ENCODE peak calls at places on chromosomes 16 and 17, in ten cellular contexts. V is A549; D is CD8-positive, alpha-beta memory T cell; L is OCI-LY7; I is upper lobe of right lung; J is mesenchymal stem cell; B is left ventricle myocardium inferior; U is mammary epithelial cell; H is kidney; C is gastrocnemius medialis. Q is an unnamed sample. For H3K9me3, the result is how much of the 10 kb centered on the place peaks cover.

GRCh38 chr16:27425961-27426360 is 24.0 kb downstream of the IL21R start:
- DNase-seq in L (no peak), D (no peak), I (no peak), C (no peak), U (no peak), B (no peak), H (no peak), J (no peak), V (no peak), Q (no peak)

GRCh38 chr17:10031102-10031501 is 126.0 kb upstream of the RCVRN start:
- DNase-seq in V (no peak), U (no peak), L (no peak), I (no peak), C (no peak), B (no peak), D (no peak), J (no peak), H (no peak), Q (no peak)

GRCh38 chr17:82215972-82216300 is 3.3 kb upstream of the CCDC57 start:
- DNase-seq in B (no peak), V (no peak), H (no peak), J (no peak), C (no peak), D (no peak), L (no peak), I (no peak), U (no peak), Q (no peak)

GRCh38 chr17:19238167-19238505 is 970 bp downstream of the EPN2 start:
- DNase-seq in I (peak), U (peak), D (no peak), J (peak), L (peak), V (peak), C (no peak), H (peak), B (peak), Q (no peak)

GRCh38 chr16:10579965-10580918 is at the start of gene EMP2:
- DNase-seq in V (peak), J (peak), C (peak), B (peak), D (no peak), L (no peak), U (peak), H (peak), I (peak), Q (no peak)

GRCh38 chr17:69857412-69857835 is 217.6 kb upstream of the KCNJ16 start:
- DNase-seq in J (peak), U (peak), C (no peak), L (no peak), I (no peak), B (no peak), V (peak), H (no peak), D (no peak), Q (no peak)

GRCh38 chr16:57764341-57765159 is 29.0 kb downstream of the KATNB1 start:
- DNase-seq in B (no peak), V (peak), D (peak), U (peak), J (peak), H (peak), L (peak), I (no peak), C (no peak), Q (peak)

GRCh38 chr17:22123536-22124281 is 431.4 kb downstream of the KCNJ18 start:
- DNase-seq in L (no peak), B (no peak), D (no peak), H (no peak), J (no peak), I (no peak), V (no peak), U (no peak), C (no peak), Q (no peak)

GRCh38 chr17:63740464-63741181 is 976 bp downstream of the STRADA start:
- DNase-seq in H (no peak), D (no peak), C (no peak), L (peak), J (no peak), V (no peak), U (peak), I (no peak), B (no peak), Q (no peak)

GRCh38 chr16:56932588-56933265 is 785 bp downstream of the HERPUD1 start:
- DNase-seq in V (peak), J (peak), I (peak), H (peak), U (peak), D (peak), C (peak), L (peak), B (peak), Q (peak)

GRCh38 chr17:47621293-47622178 is 28.2 kb upstream of the KPNB1 start:
- DNase-seq in V (peak), U (peak), B (no peak), C (peak), D (no peak), I (no peak), L (no peak), H (peak), J (peak), Q (no peak)

GRCh38 chr17:81607431-81607830 is 29.5 kb downstream of the NPLOC4 start:
- DNase-seq in H (no peak), D (no peak), V (no peak), C (no peak), B (no peak), J (no peak), L (no peak), I (no peak), U (no peak), Q (no peak)

GRCh38 chr16:85129846-85130706 is 17.8 kb upstream of the CIBAR2 start:
- DNase-seq in B (no peak), D (no peak), H (no peak), C (no peak), V (no peak), L (no peak), J (peak), U (no peak), I (no peak), Q (no peak)

GRCh38 chr16:1164975-1165374 is 12.1 kb downstream of the CACNA1H start:
- DNase-seq in C (no peak), V (no peak), J (no peak), B (no peak), L (no peak), D (no peak), U (no peak), I (no peak), H (no peak), Q (no peak)

GRCh38 chr17:13346996-13347762 is 254.6 kb downstream of the HS3ST3A1 start:
- DNase-seq in H (no peak), I (no peak), D (no peak), L (no peak), B (no peak), J (peak), U (peak), C (no peak), V (peak), Q (no peak)

GRCh38 chr16:58051296-58051695 is 25.7 kb downstream of the MMP15 start:
- DNase-seq in B (no peak), U (no peak), D (no peak), H (no peak), V (no peak), L (no peak), I (no peak), J (no peak), C (no peak), Q (no peak)

GRCh38 chr16:87412371-87412995 is 20.3 kb downstream of the MAP1LC3B start:
- DNase-seq in B (peak), U (no peak), J (no peak), C (no peak), L (no peak), V (no peak), D (no peak), H (no peak), I (no peak), Q (no peak)

GRCh38 chr17:45171338-45172231 is 9.9 kb downstream of the HEXIM2 start:
- DNase-seq in H (peak), J (no peak), B (no peak), V (peak), C (peak), I (peak), L (no peak), D (no peak), U (peak), Q (no peak)

GRCh38 chr17:17938388-17939107 is 33.7 kb downstream of the TOM1L2 start:
- DNase-seq in V (no peak), B (no peak), D (no peak), J (no peak), L (no peak), H (no peak), U (peak), C (no peak), I (no peak), Q (no peak)

GRCh38 chr17:71035226-71035625 is 865.9 kb downstream of the KCNJ2 start:
- DNase-seq in L (no peak), H (no peak), J (no peak), D (no peak), V (no peak), C (no peak), U (no peak), I (no peak), B (no peak), Q (no peak)

GRCh38 chr17:60939318-60939717 is 261.7 kb downstream of the BCAS3 start:
- DNase-seq in D (no peak), L (no peak), B (no peak), I (no peak), U (no peak), H (no peak), V (no peak), J (no peak), C (no peak), Q (no peak)

GRCh38 chr17:66483946-66484345 is 181.5 kb downstream of the PRKCA start:
- DNase-seq in U (no peak), V (no peak), C (no peak), I (no peak), D (no peak), J (no peak), H (no peak), L (no peak), B (no peak), Q (no peak)

GRCh38 chr16:50909831-50910697 is 168.2 kb downstream of the CYLD start:
- DNase-seq in D (no peak), U (no peak), H (no peak), V (no peak), I (no peak), L (no peak), B (no peak), J (no peak), C (no peak), Q (no peak)

GRCh38 chr17:42009170-42009569 is 8.1 kb downstream of the DNAJC7 start:
- DNase-seq in H (no peak), B (no peak), L (peak), C (no peak), J (no peak), I (no peak), U (no peak), D (no peak), V (peak), Q (no peak)

GRCh38 chr16:19696312-19696711 is 21.7 kb downstream of the KNOP1 start:
- DNase-seq in J (peak), I (peak), D (peak), B (peak), V (peak), H (peak), L (no peak), U (peak), C (peak), Q (peak)
- H3K27ac ChIP-seq in J (no peak), I (peak), D (no peak), B (peak), V (peak), H (peak), L (no peak), U (no peak), C (peak), Q (peak)

DNA sequence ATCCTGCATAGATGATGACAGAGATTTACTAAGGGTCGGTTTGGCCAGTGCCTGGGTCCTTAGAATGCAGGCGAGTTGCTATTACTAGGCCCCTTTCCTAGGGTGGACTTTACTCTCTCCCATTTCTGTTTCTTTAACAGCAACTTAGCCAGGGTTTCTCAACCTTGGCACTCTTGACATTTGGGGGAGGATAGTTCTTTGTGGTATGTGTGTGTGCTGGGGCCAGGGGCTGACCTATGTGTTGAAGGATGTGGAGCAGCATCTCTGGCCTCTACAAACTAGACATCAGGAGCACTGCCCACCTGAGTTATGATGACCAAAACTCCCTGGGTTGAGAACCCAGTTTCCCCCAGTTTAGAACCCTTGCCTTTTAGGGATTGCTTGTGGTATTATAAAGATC is 238.9 kb upstream of the MAF start:
- DNase-seq in U (no peak), L (no peak), D (no peak), J (no peak), I (no peak), B (no peak), C (no peak), V (no peak), H (no peak), Q (no peak)
- H3K9me3 ChIP-seq in U (under half), L (under half), D (under half), J (under half), I (under half), B (under half), C (under half), V (under half), H (under half), Q (under half)

GRCh38 chr16:64731891-64732290 is 390.0 kb downstream of the CDH11 start:
- DNase-seq in D (no peak), J (no peak), L (no peak), U (no peak), I (no peak), C (no peak), V (no peak), B (no peak), H (no peak), Q (no peak)

GRCh38 chr16:64724339-64724738 is 397.5 kb downstream of the CDH11 start:
- DNase-seq in U (no peak), B (no peak), I (no peak), V (no peak), L (no peak), J (no peak), D (no peak), H (no peak), C (no peak), Q (no peak)

GRCh38 chr16:64730261-64730660 is 391.6 kb downstream of the CDH11 start:
- DNase-seq in H (no peak), J (no peak), U (no peak), L (no peak), I (no peak), V (no peak), B (no peak), C (no peak), D (no peak), Q (no peak)
- H3K27ac ChIP-seq in H (no peak), J (no peak), U (no peak), L (no peak), I (no peak), V (no peak), B (no peak), C (no peak), D (no peak), Q (no peak)

DNA sequence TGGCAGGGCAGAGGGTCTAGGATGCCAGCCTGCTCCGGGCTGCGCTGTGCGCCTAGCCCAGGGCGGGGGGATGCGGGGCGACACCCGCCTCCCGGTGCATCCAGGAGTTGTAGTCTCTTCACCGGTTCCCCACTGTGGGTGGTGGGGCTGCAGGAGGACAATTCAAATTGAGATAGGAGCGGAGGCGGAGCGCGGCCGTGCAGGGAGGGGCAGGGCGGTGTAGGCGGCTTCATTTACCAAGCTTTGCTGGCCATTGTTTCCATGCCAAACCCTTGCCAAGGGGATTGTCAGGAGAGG is 2047.4 kb downstream of the TP53TG3F start:
- DNase-seq in H (no peak), V (no peak), J (no peak), D (no peak), U (no peak), C (no peak), I (no peak), B (no peak), L (no peak), Q (no peak)
- H3K9me3 ChIP-seq in H (under half), V (under half), J (under half), D (under half), U (under half), C (under half), I (under half), B (under half), L (under half), Q (under half)

DNA sequence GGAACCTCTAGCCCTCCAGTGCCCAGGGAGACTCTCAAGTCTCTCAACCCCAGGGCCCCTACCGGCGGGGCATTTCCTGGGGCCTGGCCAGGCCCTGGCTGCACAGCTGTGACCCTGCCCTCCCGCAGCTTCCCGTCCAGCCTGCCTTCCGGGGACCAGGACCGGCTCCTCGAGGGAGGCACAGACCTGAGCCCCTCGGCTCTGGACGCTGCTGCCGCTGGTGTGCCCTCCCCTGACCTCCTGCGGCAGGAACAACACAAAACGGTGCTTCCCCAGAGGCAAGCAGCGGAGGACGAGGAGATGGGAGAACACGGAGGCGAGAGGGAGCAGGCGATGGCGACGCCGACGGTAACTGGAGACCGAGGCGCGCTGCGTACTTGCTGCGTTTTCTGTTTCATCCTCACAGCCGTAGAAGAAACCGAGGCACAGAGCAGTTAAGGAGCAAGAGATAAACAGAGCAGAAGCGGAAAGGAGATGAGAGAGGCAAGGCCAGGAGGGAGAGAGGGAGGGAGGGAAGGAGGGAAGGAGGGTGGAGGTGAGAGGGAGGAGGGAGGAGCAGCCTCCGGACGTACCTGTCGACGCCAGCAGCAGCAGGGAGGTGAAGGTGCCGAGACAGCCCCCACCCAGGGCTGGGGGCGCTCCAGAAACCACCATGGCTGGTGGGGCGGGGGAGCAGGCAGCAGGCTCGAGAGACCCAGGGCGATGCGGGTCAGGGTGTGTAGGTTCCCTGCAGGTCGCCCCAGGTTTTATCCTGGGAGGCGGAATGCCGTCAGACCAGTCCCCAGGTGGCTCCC is at the start of gene PRSS22:
- DNase-seq in C (no peak), D (no peak), B (no peak), V (no peak), J (peak), L (no peak), H (peak), U (peak), I (peak), Q (no peak)
- H3K27ac ChIP-seq in C (no peak), D (no peak), B (no peak), V (peak), J (no peak), L (no peak), H (peak), U (peak), I (peak), Q (no peak)

DNA sequence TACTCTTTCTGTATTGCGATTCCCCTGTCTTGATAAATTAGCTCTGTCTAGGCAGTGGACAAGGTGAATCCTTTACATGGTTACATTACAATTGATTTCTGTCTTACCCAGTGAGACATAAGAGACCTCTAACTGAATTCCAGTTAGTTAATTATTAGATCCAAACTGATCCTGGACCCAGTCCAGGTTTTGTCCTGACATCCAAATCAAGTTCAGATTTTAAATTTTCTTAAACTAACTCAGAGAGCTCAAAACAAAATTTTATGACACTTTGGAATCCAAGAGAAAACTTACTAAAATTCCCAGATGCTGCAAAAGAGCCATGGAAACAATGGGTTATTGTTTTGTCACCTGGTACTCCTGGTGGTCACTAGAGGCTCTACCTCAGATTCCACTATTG is 2166.6 kb downstream of the TP53TG3F start:
- DNase-seq in B (no peak), I (no peak), V (no peak), H (no peak), D (no peak), U (no peak), J (no peak), C (no peak), L (no peak), Q (no peak)
- H3K9me3 ChIP-seq in B (under half), I (under half), V (under half), H (under half), D (under half), U (under half), J (under half), C (under half), L (under half), Q (under half)

GRCh38 chr17:37710344-37710886 is 34.4 kb downstream of the HNF1B start:
- DNase-seq in L (peak), D (no peak), J (peak), V (peak), H (peak), B (no peak), I (peak), U (no peak), C (no peak), Q (no peak)

GRCh38 chr17:37713624-37714023 is 31.2 kb downstream of the HNF1B start:
- DNase-seq in V (no peak), C (no peak), D (no peak), L (no peak), U (no peak), J (no peak), I (peak), B (no peak), H (no peak), Q (no peak)

GRCh38 chr17:37708616-37709212 is 36.1 kb downstream of the HNF1B start:
- DNase-seq in J (peak), C (no peak), B (no peak), L (no peak), I (no peak), U (peak), D (no peak), V (peak), H (peak), Q (no peak)

GRCh38 chr17:37713028-37713431 is 31.8 kb downstream of the HNF1B start:
- DNase-seq in D (no peak), B (no peak), C (no peak), V (peak), H (no peak), L (no peak), U (no peak), J (no peak), I (no peak), Q (no peak)

GRCh38 chr17:37711113-37711512 is 33.7 kb downstream of the HNF1B start:
- DNase-seq in U (no peak), J (no peak), I (no peak), D (no peak), L (no peak), C (no peak), V (no peak), H (no peak), B (no peak), Q (no peak)
- H3K27ac ChIP-seq in U (no peak), J (peak), I (peak), D (no peak), L (no peak), C (no peak), V (peak), H (peak), B (no peak), Q (no peak)

Q was measured in CD4-positive, alpha-beta T cell.